ENCODE peak calls at places on chromosomes 11 and 22, in five cellular contexts. E is cardiac muscle cell; U is Peyer's patch; V is H9; L is CD4-positive, alpha-beta T cell. P is an unnamed sample. For H3K9me3, the result is how much of the 10 kb centered on the place peaks cover.

GRCh38 chr11:93236741-93237675 is 39.2 kb upstream of the SLC36A4 start:
- DNase-seq in V (peak), L (no peak), E (peak), U (no peak), P (peak)

GRCh38 chr11:61279934-61280656 is 15.0 kb downstream of the VWCE start:
- DNase-seq in L (no peak), V (no peak), E (no peak), U (no peak), P (peak)

GRCh38 chr11:121572581-121573059 is 119.9 kb upstream of the SORL1-AS1 start:
- DNase-seq in U (no peak), L (no peak), E (no peak), V (no peak), P (no peak)

GRCh38 chr11:122205036-122205435 is 89.0 kb upstream of the BLID start:
- DNase-seq in V (no peak), U (no peak), E (no peak), L (no peak), P (no peak)

GRCh38 chr22:25942126-25942988 is 200.4 kb downstream of the MYO18B start:
- DNase-seq in L (no peak), U (no peak), E (no peak), V (no peak), P (no peak)

GRCh38 chr11:79437981-79438630 is 2.7 kb downstream of the TENM4 start:
- DNase-seq in V (peak), U (no peak), L (no peak), E (peak), P (peak)

GRCh38 chr11:101584651-101585050 is 844 bp upstream of the TRPC6 start:
- DNase-seq in V (no peak), L (no peak), E (no peak), U (no peak), P (no peak)

GRCh38 chr22:47595122-47595521 is 832.7 kb downstream of the TBC1D22A start:
- DNase-seq in E (no peak), V (no peak), U (no peak), L (no peak), P (no peak)

GRCh38 chr11:60985991-60986915 is 14.8 kb downstream of the CD6 start:
- DNase-seq in L (peak), U (peak), V (no peak), E (peak), P (no peak)

GRCh38 chr11:28969832-28970231 is 861.6 kb downstream of the METTL15 start:
- DNase-seq in V (no peak), E (no peak), U (no peak), L (no peak), P (no peak)

GRCh38 chr11:35276396-35276795 is 137.4 kb downstream of the CD44 start:
- DNase-seq in L (peak), V (no peak), U (no peak), E (no peak), P (peak)

GRCh38 chr22:19694696-19695095 is 19.6 kb upstream of the SEPTIN5 start:
- DNase-seq in E (no peak), L (no peak), U (peak), V (no peak), P (no peak)

GRCh38 chr11:70669281-70669680 is 271.0 kb downstream of the CTTN start:
- DNase-seq in V (no peak), U (no peak), E (no peak), L (no peak), P (no peak)
- H3K9me3 ChIP-seq in V (under half), U (under half), E (under half), L (under half), P (under half)

DNA sequence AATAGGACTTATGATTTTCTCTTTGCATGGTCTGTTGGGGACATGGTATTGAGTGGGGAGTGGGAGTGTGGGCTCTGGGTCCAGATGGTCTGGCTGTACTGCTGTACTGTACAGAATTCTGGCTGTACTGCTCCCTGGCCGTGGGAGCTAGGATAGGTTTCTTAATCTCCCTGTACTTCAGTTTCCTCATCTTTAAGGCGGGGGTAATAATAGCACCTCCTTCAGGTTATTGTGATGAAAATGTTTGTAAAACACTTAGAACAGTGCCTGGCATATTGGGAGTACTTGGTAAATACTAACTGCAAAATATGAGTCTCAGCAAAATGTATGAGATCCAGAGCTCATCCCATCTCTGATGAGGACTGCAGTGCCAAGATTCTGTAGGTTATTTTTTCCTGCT is 198.6 kb downstream of the KIF18A start:
- DNase-seq in L (no peak), U (no peak), E (no peak), V (no peak), P (no peak)
- TF ChIP-seq CTCF in L (no peak), U (no peak), E (no peak), V (no peak), P (no peak)

DNA sequence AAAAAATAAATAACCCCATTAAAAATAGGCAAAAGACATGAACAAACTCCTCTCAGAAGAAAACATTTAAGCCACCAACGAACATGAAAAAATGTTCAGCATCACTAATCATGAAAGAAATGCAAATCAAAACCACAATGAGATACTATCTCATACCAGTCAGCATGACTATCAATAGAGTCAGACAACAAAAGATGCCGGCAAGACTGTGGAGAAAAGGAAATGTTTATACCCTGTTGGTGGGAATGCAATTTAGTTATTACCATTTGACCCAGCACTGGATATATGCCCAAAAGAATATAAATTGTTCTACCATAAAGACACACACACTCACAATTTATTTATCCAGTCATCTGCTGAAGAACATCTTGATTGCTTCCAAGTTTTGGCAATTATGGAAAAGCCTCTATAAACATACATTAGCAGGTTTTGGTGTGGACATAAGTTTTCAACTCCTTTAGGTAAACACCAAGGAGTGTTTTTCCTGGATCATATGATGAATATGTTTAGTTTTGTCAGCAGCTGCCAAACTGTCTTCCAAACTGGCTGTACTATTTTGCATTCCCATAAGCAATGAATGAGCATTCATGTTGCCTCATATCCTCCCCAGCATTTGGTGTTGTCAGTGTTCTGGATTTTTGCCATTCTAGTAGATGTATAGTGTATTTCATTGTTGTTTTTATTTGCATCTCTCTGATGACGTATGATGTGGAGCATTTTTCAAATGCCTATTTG is 28.0 kb downstream of the OR8D1 start:
- DNase-seq in E (peak), V (no peak), U (no peak), L (no peak), P (no peak)
- H3K9me3 ChIP-seq in E (under half), V (under half), U (under half), L (under half), P (under half)

GRCh38 chr22:44455963-44456358 is 42.1 kb downstream of the RTL6 start:
- DNase-seq in L (no peak), E (no peak), V (no peak), U (no peak), P (no peak)
- TF ChIP-seq CTCF in L (no peak), E (no peak), V (no peak), U (no peak), P (no peak)

GRCh38 chr11:2650343-2650867 is 49.4 kb downstream of the KCNQ1OT1 start:
- DNase-seq in V (no peak), U (no peak), E (no peak), L (no peak), P (no peak)

GRCh38 chr11:2647953-2648352 is 51.8 kb downstream of the KCNQ1OT1 start:
- DNase-seq in L (no peak), E (no peak), U (no peak), V (no peak), P (no peak)

GRCh38 chr11:2651054-2651617 is 48.7 kb downstream of the KCNQ1OT1 start:
- DNase-seq in U (no peak), L (no peak), V (no peak), E (no peak), P (no peak)

GRCh38 chr11:2649848-2650247 is 49.9 kb downstream of the KCNQ1OT1 start:
- DNase-seq in V (no peak), U (no peak), L (no peak), E (no peak), P (no peak)

DNA sequence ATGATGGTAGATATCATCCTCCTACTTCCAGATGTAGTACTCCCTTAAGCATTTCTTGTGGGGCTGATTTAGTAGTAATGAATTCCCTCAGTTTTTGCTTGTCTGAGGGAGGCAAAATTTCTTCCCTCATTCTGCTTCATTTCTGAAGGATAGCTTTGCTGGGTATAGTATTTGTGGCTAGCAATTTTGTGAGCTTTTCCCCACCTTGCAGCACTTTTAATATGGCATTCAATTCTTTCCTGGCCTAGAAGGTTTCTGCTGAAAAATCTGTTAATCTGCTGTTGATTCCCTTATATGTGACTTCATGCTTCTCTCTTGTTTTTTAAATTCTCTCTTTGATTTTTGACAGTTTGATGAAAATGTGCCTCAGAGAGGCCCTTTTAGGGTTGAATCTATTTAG is 50.4 kb downstream of the KCNQ1OT1 start:
- DNase-seq in U (no peak), V (no peak), L (no peak), E (no peak), P (no peak)
- H3K9me3 ChIP-seq in U (under half), V (half or more), L (half or more), E (under half), P (under half)

GRCh38 chr11:19013181-19013857 is 47.2 kb downstream of the MRGPRX2 start:
- DNase-seq in E (no peak), V (peak), L (no peak), U (no peak), P (no peak)
- TF ChIP-seq CTCF in E (peak), V (peak), L (no peak), U (no peak), P (no peak)

GRCh38 chr22:16967453-16968217 is 40.4 kb downstream of the GAB4 start:
- DNase-seq in L (no peak), E (no peak), U (no peak), V (no peak), P (no peak)
- H3K9me3 ChIP-seq in L (under half), E (under half), U (under half), V (under half), P (under half)

DNA sequence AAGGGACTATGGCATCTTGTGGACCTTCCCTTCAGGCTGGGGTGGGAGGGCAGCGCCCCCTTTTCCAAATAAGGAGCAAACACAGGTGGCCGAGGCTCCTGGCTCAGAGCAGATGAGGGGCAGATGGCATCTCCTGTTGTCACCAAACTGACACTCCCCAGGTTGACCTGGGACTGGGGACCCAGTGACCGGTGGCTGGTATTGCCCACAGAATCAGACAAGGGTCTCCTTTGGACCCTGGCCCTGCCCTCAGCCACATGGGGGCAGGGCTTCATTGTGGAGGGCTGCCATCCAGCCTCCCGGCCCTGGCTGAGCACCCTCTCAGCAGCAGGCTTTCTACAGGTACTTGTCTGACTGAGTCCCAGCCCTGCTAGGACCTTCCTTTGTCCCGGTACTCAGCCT is 842 bp upstream of the SIGIRR start:
- DNase-seq in L (no peak), V (no peak), U (no peak), E (no peak), P (no peak)
- TF ChIP-seq CTCF in L (no peak), V (peak), U (no peak), E (no peak), P (no peak)